ENCODE peak calls at places on chromosomes 1 and 21, in eight cellular contexts. One of them, this sample, is unnamed.

GRCh38 chr1:35488346-35488745 is 68.9 kb downstream of the KIAA0319L start:
- DNase-seq in HepG2: no peak
- DNase-seq in cardiac muscle cell: no peak
- DNase-seq in EH: no peak
- DNase-seq in naive thymus-derived CD8-positive, alpha-beta T cell: no peak
- DNase-seq in T-helper 2 cell: no peak
- DNase-seq in stimulated activated CD8-positive, alpha-beta memory T cell treated with anti-CD3 and anti-CD28 coated beads, Interleukin-4, amount 100 ng/mL, for 24 hours: no peak
- DNase-seq in endothelial cell: no peak
- DNase-seq in this sample: no peak

GRCh38 chr1:60809204-60809985 is 273.0 kb upstream of the NFIA start:
- DNase-seq in EH: no peak
- DNase-seq in cardiac muscle cell: no peak
- DNase-seq in endothelial cell: no peak
- DNase-seq in T-helper 2 cell: no peak
- DNase-seq in HepG2: no peak
- DNase-seq in naive thymus-derived CD8-positive, alpha-beta T cell: no peak
- DNase-seq in stimulated activated CD8-positive, alpha-beta memory T cell treated with anti-CD3 and anti-CD28 coated beads, Interleukin-4, amount 100 ng/mL, for 24 hours: no peak
- DNase-seq in this sample: no peak

GRCh38 chr1:37498872-37499617 is 15.5 kb downstream of the MEAF6 start:
- DNase-seq in HepG2: no peak
- DNase-seq in naive thymus-derived CD8-positive, alpha-beta T cell: no peak
- DNase-seq in T-helper 2 cell: no peak
- DNase-seq in cardiac muscle cell: peak
- DNase-seq in endothelial cell: no peak
- DNase-seq in EH: peak
- DNase-seq in stimulated activated CD8-positive, alpha-beta memory T cell treated with anti-CD3 and anti-CD28 coated beads, Interleukin-4, amount 100 ng/mL, for 24 hours: no peak
- DNase-seq in this sample: no peak

GRCh38 chr1:194055545-194055944 is 869.1 kb upstream of the B3GALT2 start:
- DNase-seq in HepG2: no peak
- DNase-seq in naive thymus-derived CD8-positive, alpha-beta T cell: no peak
- DNase-seq in T-helper 2 cell: no peak
- DNase-seq in cardiac muscle cell: no peak
- DNase-seq in stimulated activated CD8-positive, alpha-beta memory T cell treated with anti-CD3 and anti-CD28 coated beads, Interleukin-4, amount 100 ng/mL, for 24 hours: no peak
- DNase-seq in endothelial cell: no peak
- DNase-seq in EH: peak
- DNase-seq in this sample: no peak

GRCh38 chr1:219792337-219793021 is 135.9 kb downstream of the SLC30A10 start:
- DNase-seq in HepG2: no peak
- DNase-seq in cardiac muscle cell: peak
- DNase-seq in T-helper 2 cell: no peak
- DNase-seq in stimulated activated CD8-positive, alpha-beta memory T cell treated with anti-CD3 and anti-CD28 coated beads, Interleukin-4, amount 100 ng/mL, for 24 hours: no peak
- DNase-seq in naive thymus-derived CD8-positive, alpha-beta T cell: no peak
- DNase-seq in endothelial cell: no peak
- DNase-seq in EH: peak
- DNase-seq in this sample: no peak

GRCh38 chr21:44867999-44868700 is 5.3 kb downstream of the PTTG1IP start:
- DNase-seq in endothelial cell: no peak
- DNase-seq in naive thymus-derived CD8-positive, alpha-beta T cell: peak
- DNase-seq in HepG2: no peak
- DNase-seq in cardiac muscle cell: no peak
- DNase-seq in EH: no peak
- DNase-seq in stimulated activated CD8-positive, alpha-beta memory T cell treated with anti-CD3 and anti-CD28 coated beads, Interleukin-4, amount 100 ng/mL, for 24 hours: no peak
- DNase-seq in T-helper 2 cell: peak
- DNase-seq in this sample: no peak

GRCh38 chr21:41974752-41975053 is 20.9 kb upstream of the C2CD2 start:
- DNase-seq in EH: no peak
- DNase-seq in cardiac muscle cell: no peak
- DNase-seq in stimulated activated CD8-positive, alpha-beta memory T cell treated with anti-CD3 and anti-CD28 coated beads, Interleukin-4, amount 100 ng/mL, for 24 hours: no peak
- DNase-seq in naive thymus-derived CD8-positive, alpha-beta T cell: no peak
- DNase-seq in T-helper 2 cell: no peak
- DNase-seq in HepG2: no peak
- DNase-seq in endothelial cell: no peak
- DNase-seq in this sample: no peak

GRCh38 chr1:9850442-9851162 is 26.8 kb upstream of the CLSTN1 start:
- DNase-seq in cardiac muscle cell: no peak
- DNase-seq in naive thymus-derived CD8-positive, alpha-beta T cell: peak
- DNase-seq in T-helper 2 cell: no peak
- DNase-seq in stimulated activated CD8-positive, alpha-beta memory T cell treated with anti-CD3 and anti-CD28 coated beads, Interleukin-4, amount 100 ng/mL, for 24 hours: no peak
- DNase-seq in EH: no peak
- DNase-seq in HepG2: no peak
- DNase-seq in endothelial cell: no peak
- DNase-seq in this sample: no peak

GRCh38 chr1:39331647-39332046 is 127.2 kb downstream of the MACF1 start:
- DNase-seq in endothelial cell: no peak
- DNase-seq in cardiac muscle cell: no peak
- DNase-seq in EH: no peak
- DNase-seq in T-helper 2 cell: no peak
- DNase-seq in HepG2: no peak
- DNase-seq in stimulated activated CD8-positive, alpha-beta memory T cell treated with anti-CD3 and anti-CD28 coated beads, Interleukin-4, amount 100 ng/mL, for 24 hours: no peak
- DNase-seq in naive thymus-derived CD8-positive, alpha-beta T cell: no peak
- DNase-seq in this sample: no peak

GRCh38 chr1:45552309-45552708 is 1.7 kb downstream of the AKR1A1 start:
- DNase-seq in naive thymus-derived CD8-positive, alpha-beta T cell: no peak
- DNase-seq in endothelial cell: no peak
- DNase-seq in stimulated activated CD8-positive, alpha-beta memory T cell treated with anti-CD3 and anti-CD28 coated beads, Interleukin-4, amount 100 ng/mL, for 24 hours: no peak
- DNase-seq in T-helper 2 cell: no peak
- DNase-seq in cardiac muscle cell: no peak
- DNase-seq in EH: no peak
- DNase-seq in HepG2: no peak
- DNase-seq in this sample: no peak

GRCh38 chr1:113057006-113057405 is 16.0 kb upstream of the LRIG2 start:
- DNase-seq in EH: no peak
- DNase-seq in naive thymus-derived CD8-positive, alpha-beta T cell: no peak
- DNase-seq in endothelial cell: peak
- DNase-seq in stimulated activated CD8-positive, alpha-beta memory T cell treated with anti-CD3 and anti-CD28 coated beads, Interleukin-4, amount 100 ng/mL, for 24 hours: no peak
- DNase-seq in T-helper 2 cell: no peak
- DNase-seq in cardiac muscle cell: no peak
- DNase-seq in HepG2: no peak
- DNase-seq in this sample: no peak

GRCh38 chr1:51325391-51325790 is 5.0 kb downstream of the TTC39A start:
- DNase-seq in HepG2: no peak
- DNase-seq in stimulated activated CD8-positive, alpha-beta memory T cell treated with anti-CD3 and anti-CD28 coated beads, Interleukin-4, amount 100 ng/mL, for 24 hours: no peak
- DNase-seq in cardiac muscle cell: no peak
- DNase-seq in T-helper 2 cell: no peak
- DNase-seq in EH: no peak
- DNase-seq in endothelial cell: no peak
- DNase-seq in naive thymus-derived CD8-positive, alpha-beta T cell: no peak
- DNase-seq in this sample: no peak

This sample was measured in NK-92 treated with Interleukin-12 subunit alpha and Interleukin-12 subunit beta, amount 100 ng/mL, for 24 hours.